ENCODE peak calls at places on chromosomes 5 and 9, in eight cellular contexts. One of them, this sample, is unnamed.

GRCh38 chr9:137276757-137277328 is 683 bp upstream of the TOR4A start:
- DNase-seq in astrocyte: peak; percentile 12
- DNase-seq in suprapubic skin: peak; percentile 75
- DNase-seq in SJSA1: no peak
- DNase-seq in GM12865: peak; percentile 41
- DNase-seq in left ventricle myocardium inferior: peak; percentile 89
- DNase-seq in fibroblast of mammary gland: peak; percentile 51
- DNase-seq in GM23248: peak; percentile 63
- DNase-seq in this sample: peak; percentile 59

GRCh38 chr5:113034182-113034773 is 57.7 kb downstream of the DCP2 start:
- DNase-seq in astrocyte: peak; percentile 99
- DNase-seq in suprapubic skin: no peak
- DNase-seq in SJSA1: peak; percentile 56
- DNase-seq in GM12865: no peak
- DNase-seq in left ventricle myocardium inferior: no peak
- DNase-seq in fibroblast of mammary gland: peak; percentile 87
- DNase-seq in GM23248: peak; percentile 98
- DNase-seq in this sample: peak; percentile 61

GRCh38 chr9:32906213-32906612 is 95.2 kb downstream of the APTX start:
- DNase-seq in astrocyte: no peak
- DNase-seq in suprapubic skin: no peak
- DNase-seq in SJSA1: no peak
- DNase-seq in GM12865: peak; percentile 63
- DNase-seq in left ventricle myocardium inferior: no peak
- DNase-seq in fibroblast of mammary gland: no peak
- DNase-seq in GM23248: no peak
- DNase-seq in this sample: no peak

GRCh38 chr5:149654893-149655505 is 73.7 kb downstream of the ARHGEF37 start:
- DNase-seq in astrocyte: no peak
- DNase-seq in suprapubic skin: no peak
- DNase-seq in SJSA1: no peak
- DNase-seq in GM12865: no peak
- DNase-seq in left ventricle myocardium inferior: no peak
- DNase-seq in fibroblast of mammary gland: no peak
- DNase-seq in GM23248: no peak
- DNase-seq in this sample: no peak

GRCh38 chr9:121640076-121640475 is 11.4 kb upstream of the DAB2IP start:
- DNase-seq in astrocyte: no peak
- DNase-seq in suprapubic skin: no peak
- DNase-seq in SJSA1: no peak
- DNase-seq in GM12865: peak; percentile 20
- DNase-seq in left ventricle myocardium inferior: peak; percentile 65
- DNase-seq in fibroblast of mammary gland: peak; percentile 23
- DNase-seq in GM23248: peak; percentile 40
- DNase-seq in this sample: no peak

GRCh38 chr9:19229725-19230355 is 653 bp upstream of the DENND4C start:
- DNase-seq in astrocyte: peak; percentile 45
- DNase-seq in suprapubic skin: peak; percentile 83
- DNase-seq in SJSA1: peak; percentile 17
- DNase-seq in GM12865: peak; percentile 83
- DNase-seq in left ventricle myocardium inferior: peak; percentile 41
- DNase-seq in fibroblast of mammary gland: no peak
- DNase-seq in GM23248: peak; percentile 75
- DNase-seq in this sample: no peak

GRCh38 chr9:137673871-137674270 is 55.1 kb downstream of the EHMT1 start:
- DNase-seq in astrocyte: no peak
- DNase-seq in suprapubic skin: no peak
- DNase-seq in SJSA1: no peak
- DNase-seq in GM12865: no peak
- DNase-seq in left ventricle myocardium inferior: no peak
- DNase-seq in fibroblast of mammary gland: no peak
- DNase-seq in GM23248: no peak
- DNase-seq in this sample: no peak

GRCh38 chr9:137297060-137297664 is 4.9 kb downstream of the NRARP start:
- DNase-seq in astrocyte: no peak
- DNase-seq in suprapubic skin: no peak
- DNase-seq in SJSA1: no peak
- DNase-seq in GM12865: no peak
- DNase-seq in left ventricle myocardium inferior: no peak
- DNase-seq in fibroblast of mammary gland: no peak
- DNase-seq in GM23248: no peak
- DNase-seq in this sample: no peak

GRCh38 chr9:21479152-21479702 is 2.9 kb downstream of the IFNE start:
- DNase-seq in astrocyte: no peak
- DNase-seq in suprapubic skin: no peak
- DNase-seq in SJSA1: no peak
- DNase-seq in GM12865: no peak
- DNase-seq in left ventricle myocardium inferior: no peak
- DNase-seq in fibroblast of mammary gland: peak; percentile 62
- DNase-seq in GM23248: peak; percentile 52
- DNase-seq in this sample: no peak

GRCh38 chr9:23821400-23822181 is 4.4 kb downstream of the ELAVL2 start:
- DNase-seq in astrocyte: no peak
- DNase-seq in suprapubic skin: no peak
- DNase-seq in SJSA1: no peak
- DNase-seq in GM12865: no peak
- DNase-seq in left ventricle myocardium inferior: no peak
- DNase-seq in fibroblast of mammary gland: no peak
- DNase-seq in GM23248: peak; percentile 27
- DNase-seq in this sample: no peak

GRCh38 chr9:121185178-121185745 is 16.4 kb downstream of the RAB14 start:
- DNase-seq in astrocyte: no peak
- DNase-seq in suprapubic skin: no peak
- DNase-seq in SJSA1: no peak
- DNase-seq in GM12865: no peak
- DNase-seq in left ventricle myocardium inferior: no peak
- DNase-seq in fibroblast of mammary gland: no peak
- DNase-seq in GM23248: no peak
- DNase-seq in this sample: no peak

GRCh38 chr9:137720571-137721110 is 101.8 kb downstream of the EHMT1 start:
- DNase-seq in astrocyte: no peak
- DNase-seq in suprapubic skin: no peak
- DNase-seq in SJSA1: no peak
- DNase-seq in GM12865: no peak
- DNase-seq in left ventricle myocardium inferior: no peak
- DNase-seq in fibroblast of mammary gland: no peak
- DNase-seq in GM23248: peak; percentile 9
- DNase-seq in this sample: no peak

GRCh38 chr9:18587988-18588387 is 114.0 kb downstream of the ADAMTSL1 start:
- DNase-seq in astrocyte: peak; percentile 86
- DNase-seq in suprapubic skin: no peak
- DNase-seq in SJSA1: no peak
- DNase-seq in GM12865: no peak
- DNase-seq in left ventricle myocardium inferior: no peak
- DNase-seq in fibroblast of mammary gland: peak; percentile 50
- DNase-seq in GM23248: peak; percentile 72
- DNase-seq in this sample: no peak

GRCh38 chr5:146238973-146239372 is 35.6 kb downstream of the RBM27 start:
- DNase-seq in astrocyte: no peak
- DNase-seq in suprapubic skin: no peak
- DNase-seq in SJSA1: no peak
- DNase-seq in GM12865: peak; percentile 21
- DNase-seq in left ventricle myocardium inferior: no peak
- DNase-seq in fibroblast of mammary gland: no peak
- DNase-seq in GM23248: peak; percentile 1
- DNase-seq in this sample: no peak

GRCh38 chr9:36791204-36791948 is 218.7 kb downstream of the MELK start:
- DNase-seq in astrocyte: no peak
- DNase-seq in suprapubic skin: no peak
- DNase-seq in SJSA1: no peak
- DNase-seq in GM12865: no peak
- DNase-seq in left ventricle myocardium inferior: no peak
- DNase-seq in fibroblast of mammary gland: no peak
- DNase-seq in GM23248: peak; percentile 11
- DNase-seq in this sample: no peak

GRCh38 chr9:108323615-108324014 is 532.2 kb downstream of the ACTL7B start:
- DNase-seq in astrocyte: no peak
- DNase-seq in suprapubic skin: no peak
- DNase-seq in SJSA1: no peak
- DNase-seq in GM12865: no peak
- DNase-seq in left ventricle myocardium inferior: no peak
- DNase-seq in fibroblast of mammary gland: peak; percentile 36
- DNase-seq in GM23248: peak; percentile 7
- DNase-seq in this sample: no peak

DNA sequence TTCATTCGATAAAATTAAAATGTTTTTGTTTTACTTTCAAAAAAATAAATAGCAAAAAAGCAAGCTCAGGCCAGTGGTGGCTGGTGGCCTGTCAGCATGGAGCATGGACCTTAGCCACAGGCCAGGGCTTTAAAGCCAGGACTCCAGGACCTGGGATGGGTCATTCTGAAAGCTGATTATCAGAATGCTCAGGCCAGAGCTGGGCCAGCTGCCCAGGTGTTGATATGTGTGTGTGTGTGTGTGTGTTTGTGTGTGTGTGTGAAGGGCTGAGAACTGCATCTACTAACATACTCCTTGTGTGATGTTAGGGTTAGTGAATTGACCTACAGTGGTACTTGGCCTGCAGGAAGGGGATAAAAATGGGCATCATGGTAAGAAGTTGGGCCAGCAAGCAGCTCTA is 21.5 kb downstream of the PALM2AKAP2 start:
- DNase-seq in astrocyte: no peak
- DNase-seq in suprapubic skin: no peak
- DNase-seq in SJSA1: no peak
- DNase-seq in GM12865: no peak
- DNase-seq in left ventricle myocardium inferior: peak; percentile 33
- DNase-seq in fibroblast of mammary gland: no peak
- DNase-seq in GM23248: no peak
- DNase-seq in this sample: no peak
- H3K4me3 ChIP-seq in astrocyte: no peak overlapping the region
- H3K4me3 ChIP-seq in suprapubic skin: no peak overlapping the region
- H3K4me3 ChIP-seq in SJSA1: no peak overlapping the region
- H3K4me3 ChIP-seq in GM12865: no peak overlapping the region
- H3K4me3 ChIP-seq in left ventricle myocardium inferior: no peak overlapping the region
- H3K4me3 ChIP-seq in fibroblast of mammary gland: no peak overlapping the region
- H3K4me3 ChIP-seq in GM23248: no peak overlapping the region
- H3K4me3 ChIP-seq in this sample: no peak overlapping the region

GRCh38 chr5:120841830-120842229 is 377.7 kb downstream of the PRR16 start:
- DNase-seq in astrocyte: no peak
- DNase-seq in suprapubic skin: no peak
- DNase-seq in SJSA1: no peak
- DNase-seq in GM12865: no peak
- DNase-seq in left ventricle myocardium inferior: no peak
- DNase-seq in fibroblast of mammary gland: no peak
- DNase-seq in GM23248: no peak
- DNase-seq in this sample: no peak
- H3K4me3 ChIP-seq in astrocyte: no peak overlapping the region
- H3K4me3 ChIP-seq in suprapubic skin: no peak overlapping the region
- H3K4me3 ChIP-seq in SJSA1: no peak overlapping the region
- H3K4me3 ChIP-seq in GM12865: no peak overlapping the region
- H3K4me3 ChIP-seq in left ventricle myocardium inferior: no peak overlapping the region
- H3K4me3 ChIP-seq in fibroblast of mammary gland: no peak overlapping the region
- H3K4me3 ChIP-seq in GM23248: no peak overlapping the region
- H3K4me3 ChIP-seq in this sample: no peak overlapping the region

GRCh38 chr9:93065321-93065720 is 6.8 kb downstream of the SUSD3 start:
- DNase-seq in astrocyte: no peak
- DNase-seq in suprapubic skin: no peak
- DNase-seq in SJSA1: no peak
- DNase-seq in GM12865: no peak
- DNase-seq in left ventricle myocardium inferior: no peak
- DNase-seq in fibroblast of mammary gland: no peak
- DNase-seq in GM23248: no peak
- DNase-seq in this sample: no peak

GRCh38 chr9:93066978-93067603 is 8.6 kb downstream of the SUSD3 start:
- DNase-seq in astrocyte: no peak
- DNase-seq in suprapubic skin: no peak
- DNase-seq in SJSA1: no peak
- DNase-seq in GM12865: no peak
- DNase-seq in left ventricle myocardium inferior: no peak
- DNase-seq in fibroblast of mammary gland: peak; percentile 32
- DNase-seq in GM23248: no peak
- DNase-seq in this sample: no peak

GRCh38 chr9:93062364-93062763 is 3.9 kb downstream of the SUSD3 start:
- DNase-seq in astrocyte: no peak
- DNase-seq in suprapubic skin: no peak
- DNase-seq in SJSA1: no peak
- DNase-seq in GM12865: peak; percentile 37
- DNase-seq in left ventricle myocardium inferior: no peak
- DNase-seq in fibroblast of mammary gland: no peak
- DNase-seq in GM23248: no peak
- DNase-seq in this sample: no peak

GRCh38 chr9:93061791-93062299 is 3.3 kb downstream of the SUSD3 start:
- DNase-seq in astrocyte: no peak
- DNase-seq in suprapubic skin: no peak
- DNase-seq in SJSA1: no peak
- DNase-seq in GM12865: peak; percentile 85
- DNase-seq in left ventricle myocardium inferior: no peak
- DNase-seq in fibroblast of mammary gland: no peak
- DNase-seq in GM23248: no peak
- DNase-seq in this sample: no peak

DNA sequence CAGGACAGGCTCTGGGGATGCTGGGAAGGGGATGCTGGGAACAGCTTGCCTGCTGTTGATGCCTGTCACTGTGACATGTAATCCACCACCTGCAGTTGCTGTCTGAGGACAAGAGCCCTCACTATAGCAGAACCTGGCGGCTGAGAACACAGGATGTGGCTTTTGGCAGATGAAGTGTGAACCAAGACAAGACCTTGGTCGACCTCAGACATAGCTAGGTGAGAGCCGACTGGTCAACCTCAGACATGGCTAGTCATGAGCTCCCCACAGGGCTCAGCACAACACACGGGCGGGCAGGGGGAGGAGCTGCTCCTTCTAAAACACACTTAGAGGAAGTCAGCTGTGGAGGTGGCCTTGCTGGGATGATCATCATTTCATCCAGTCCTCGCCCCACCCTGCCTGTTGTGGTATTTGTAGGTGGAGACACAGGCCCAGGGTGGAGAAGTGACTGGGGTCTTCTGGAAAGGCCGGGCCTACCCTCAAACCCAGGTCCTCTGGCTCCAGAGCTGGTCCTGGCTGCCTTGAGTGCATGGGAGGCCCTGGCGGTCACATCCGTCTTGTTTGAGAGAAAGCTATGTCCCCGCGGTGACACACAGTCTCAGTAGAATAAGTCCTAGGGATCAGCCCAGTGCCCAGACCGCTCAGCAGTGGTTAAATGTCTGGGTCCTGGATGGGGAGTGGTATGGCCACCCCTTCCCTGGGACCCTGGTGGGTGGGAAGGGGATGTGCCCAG is 6.1 kb downstream of the SUSD3 start:
- DNase-seq in astrocyte: peak; percentile 39
- DNase-seq in suprapubic skin: no peak
- DNase-seq in SJSA1: no peak
- DNase-seq in GM12865: peak; percentile 97
- DNase-seq in left ventricle myocardium inferior: peak; percentile 28
- DNase-seq in fibroblast of mammary gland: peak; percentile 38
- DNase-seq in GM23248: no peak
- DNase-seq in this sample: no peak
- H3K4me3 ChIP-seq in astrocyte: no peak overlapping the region
- H3K4me3 ChIP-seq in suprapubic skin: no peak overlapping the region
- H3K4me3 ChIP-seq in SJSA1: no peak overlapping the region
- H3K4me3 ChIP-seq in GM12865: peak overlapping the region; percentile 45
- H3K4me3 ChIP-seq in left ventricle myocardium inferior: no peak overlapping the region
- H3K4me3 ChIP-seq in fibroblast of mammary gland: no peak overlapping the region
- H3K4me3 ChIP-seq in GM23248: no peak overlapping the region
- H3K4me3 ChIP-seq in this sample: no peak overlapping the region

DNA sequence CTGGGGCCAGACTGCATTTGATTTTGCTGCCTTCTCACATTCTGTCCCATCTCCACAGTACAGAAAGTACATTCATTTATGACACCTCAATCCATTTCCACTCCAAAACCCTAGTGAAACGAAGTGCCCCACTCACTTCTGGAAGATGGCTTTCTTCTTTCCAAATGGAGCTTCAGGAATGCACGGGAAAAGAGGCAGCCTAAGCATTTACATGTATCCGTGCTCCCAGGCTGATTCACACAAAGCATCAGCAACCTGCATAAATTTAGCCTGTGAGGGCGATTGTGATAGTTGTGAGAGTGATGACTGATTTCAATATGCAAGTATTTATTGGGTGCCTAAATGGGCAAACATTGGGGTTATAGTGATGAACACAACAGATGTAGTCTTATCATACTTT is 86.5 kb downstream of the PLPPR1 start:
- DNase-seq in astrocyte: no peak
- DNase-seq in suprapubic skin: no peak
- DNase-seq in SJSA1: no peak
- DNase-seq in GM12865: no peak
- DNase-seq in left ventricle myocardium inferior: no peak
- DNase-seq in fibroblast of mammary gland: no peak
- DNase-seq in GM23248: no peak
- DNase-seq in this sample: no peak
- H3K4me3 ChIP-seq in astrocyte: no peak overlapping the region
- H3K4me3 ChIP-seq in suprapubic skin: no peak overlapping the region
- H3K4me3 ChIP-seq in SJSA1: no peak overlapping the region
- H3K4me3 ChIP-seq in GM12865: no peak overlapping the region
- H3K4me3 ChIP-seq in left ventricle myocardium inferior: no peak overlapping the region
- H3K4me3 ChIP-seq in fibroblast of mammary gland: no peak overlapping the region
- H3K4me3 ChIP-seq in GM23248: no peak overlapping the region
- H3K4me3 ChIP-seq in this sample: no peak overlapping the region

This sample was measured in HFF-Myc.